ENCODE peak calls at places on chromosomes 5 and 9, in four cellular contexts. One of them, this sample, is unnamed.

GRCh38 chr5:116559673-116560164 is 14.9 kb downstream of the SEMA6A start:
- DNase-seq in activated T-cell treated with anti-CD3 and anti-CD28 coated beads, Interleukin-2, amount 50 U/mL, for 1 hour: no peak
- DNase-seq in HAP-1: no peak
- DNase-seq in A172: no peak
- DNase-seq in this sample: no peak

GRCh38 chr9:11966804-11967203 is 726.4 kb upstream of the TYRP1 start:
- DNase-seq in activated T-cell treated with anti-CD3 and anti-CD28 coated beads, Interleukin-2, amount 50 U/mL, for 1 hour: no peak
- DNase-seq in HAP-1: no peak
- DNase-seq in A172: no peak
- DNase-seq in this sample: no peak

GRCh38 chr9:120642129-120642528 is 62.2 kb upstream of the CDK5RAP2 start:
- DNase-seq in activated T-cell treated with anti-CD3 and anti-CD28 coated beads, Interleukin-2, amount 50 U/mL, for 1 hour: no peak
- DNase-seq in HAP-1: no peak
- DNase-seq in A172: peak
- DNase-seq in this sample: peak

GRCh38 chr9:10690546-10690945 is 77.7 kb upstream of the PTPRD start:
- DNase-seq in activated T-cell treated with anti-CD3 and anti-CD28 coated beads, Interleukin-2, amount 50 U/mL, for 1 hour: no peak
- DNase-seq in HAP-1: no peak
- DNase-seq in A172: no peak
- DNase-seq in this sample: no peak

GRCh38 chr5:69485471-69485870 is 7.1 kb upstream of the OCLN start:
- DNase-seq in activated T-cell treated with anti-CD3 and anti-CD28 coated beads, Interleukin-2, amount 50 U/mL, for 1 hour: no peak
- DNase-seq in HAP-1: no peak
- DNase-seq in A172: no peak
- DNase-seq in this sample: no peak

GRCh38 chr9:120715331-120715924 is 1.2 kb upstream of the MEGF9 start:
- DNase-seq in activated T-cell treated with anti-CD3 and anti-CD28 coated beads, Interleukin-2, amount 50 U/mL, for 1 hour: no peak
- DNase-seq in HAP-1: peak
- DNase-seq in A172: peak
- DNase-seq in this sample: peak

GRCh38 chr5:39578887-39579497 is 154.2 kb upstream of the DAB2 start:
- DNase-seq in activated T-cell treated with anti-CD3 and anti-CD28 coated beads, Interleukin-2, amount 50 U/mL, for 1 hour: no peak
- DNase-seq in HAP-1: no peak
- DNase-seq in A172: no peak
- DNase-seq in this sample: peak

GRCh38 chr9:109381011-109381729 is 60.3 kb upstream of the EPB41L4B start:
- DNase-seq in activated T-cell treated with anti-CD3 and anti-CD28 coated beads, Interleukin-2, amount 50 U/mL, for 1 hour: no peak
- DNase-seq in HAP-1: no peak
- DNase-seq in A172: peak
- DNase-seq in this sample: peak

GRCh38 chr9:86821011-86821845 is 126.1 kb downstream of the GAS1 start:
- DNase-seq in activated T-cell treated with anti-CD3 and anti-CD28 coated beads, Interleukin-2, amount 50 U/mL, for 1 hour: no peak
- DNase-seq in HAP-1: no peak
- DNase-seq in A172: no peak
- DNase-seq in this sample: peak

GRCh38 chr9:86321373-86321772 is 32.8 kb downstream of the TUT7 start:
- DNase-seq in activated T-cell treated with anti-CD3 and anti-CD28 coated beads, Interleukin-2, amount 50 U/mL, for 1 hour: no peak
- DNase-seq in HAP-1: no peak
- DNase-seq in A172: peak
- DNase-seq in this sample: peak

GRCh38 chr9:106324071-106324470 is 538.9 kb upstream of the ZNF462 start:
- DNase-seq in activated T-cell treated with anti-CD3 and anti-CD28 coated beads, Interleukin-2, amount 50 U/mL, for 1 hour: no peak
- DNase-seq in HAP-1: peak
- DNase-seq in A172: no peak
- DNase-seq in this sample: no peak

GRCh38 chr9:71680189-71680983 is 87.9 kb downstream of the CEMIP2 start:
- DNase-seq in activated T-cell treated with anti-CD3 and anti-CD28 coated beads, Interleukin-2, amount 50 U/mL, for 1 hour: no peak
- DNase-seq in HAP-1: no peak
- DNase-seq in A172: peak
- DNase-seq in this sample: peak

GRCh38 chr9:109113239-109113638 is 6.5 kb downstream of the TMEM245 start:
- DNase-seq in activated T-cell treated with anti-CD3 and anti-CD28 coated beads, Interleukin-2, amount 50 U/mL, for 1 hour: no peak
- DNase-seq in HAP-1: no peak
- DNase-seq in A172: no peak
- DNase-seq in this sample: no peak

GRCh38 chr9:134809296-134809695 is 71.3 kb upstream of the FCN2 start:
- DNase-seq in activated T-cell treated with anti-CD3 and anti-CD28 coated beads, Interleukin-2, amount 50 U/mL, for 1 hour: no peak
- DNase-seq in HAP-1: no peak
- DNase-seq in A172: no peak
- DNase-seq in this sample: no peak

GRCh38 chr5:112390327-112390726 is 28.8 kb downstream of the EPB41L4A start:
- DNase-seq in activated T-cell treated with anti-CD3 and anti-CD28 coated beads, Interleukin-2, amount 50 U/mL, for 1 hour: no peak
- DNase-seq in HAP-1: peak
- DNase-seq in A172: no peak
- DNase-seq in this sample: no peak

GRCh38 chr9:85431396-85432102 is 310.2 kb downstream of the AGTPBP1 start:
- DNase-seq in activated T-cell treated with anti-CD3 and anti-CD28 coated beads, Interleukin-2, amount 50 U/mL, for 1 hour: no peak
- DNase-seq in HAP-1: no peak
- DNase-seq in A172: no peak
- DNase-seq in this sample: no peak

GRCh38 chr5:134656690-134657089 is 8.1 kb downstream of the SEC24A start:
- DNase-seq in activated T-cell treated with anti-CD3 and anti-CD28 coated beads, Interleukin-2, amount 50 U/mL, for 1 hour: no peak
- DNase-seq in HAP-1: no peak
- DNase-seq in A172: no peak
- DNase-seq in this sample: peak

GRCh38 chr9:131567910-131568309 is 22.6 kb downstream of the PRRT1B start:
- DNase-seq in activated T-cell treated with anti-CD3 and anti-CD28 coated beads, Interleukin-2, amount 50 U/mL, for 1 hour: no peak
- DNase-seq in HAP-1: no peak
- DNase-seq in A172: no peak
- DNase-seq in this sample: no peak

GRCh38 chr9:134286513-134287245 is 39.6 kb upstream of the RXRA start:
- DNase-seq in activated T-cell treated with anti-CD3 and anti-CD28 coated beads, Interleukin-2, amount 50 U/mL, for 1 hour: no peak
- DNase-seq in HAP-1: no peak
- DNase-seq in A172: no peak
- DNase-seq in this sample: no peak

GRCh38 chr5:55675119-55675518 is 37.0 kb downstream of the SLC38A9 start:
- DNase-seq in activated T-cell treated with anti-CD3 and anti-CD28 coated beads, Interleukin-2, amount 50 U/mL, for 1 hour: no peak
- DNase-seq in HAP-1: no peak
- DNase-seq in A172: no peak
- DNase-seq in this sample: peak

GRCh38 chr9:22111871-22112247 is 102.8 kb upstream of the CDKN2B start:
- DNase-seq in activated T-cell treated with anti-CD3 and anti-CD28 coated beads, Interleukin-2, amount 50 U/mL, for 1 hour: no peak
- DNase-seq in HAP-1: no peak
- DNase-seq in A172: no peak
- DNase-seq in this sample: peak

GRCh38 chr5:129406440-129406839 is 53.7 kb upstream of the ADAMTS19 start:
- DNase-seq in activated T-cell treated with anti-CD3 and anti-CD28 coated beads, Interleukin-2, amount 50 U/mL, for 1 hour: no peak
- DNase-seq in HAP-1: no peak
- DNase-seq in A172: no peak
- DNase-seq in this sample: peak

GRCh38 chr5:34690301-34690700 is 34.2 kb downstream of the RAI14 start:
- DNase-seq in activated T-cell treated with anti-CD3 and anti-CD28 coated beads, Interleukin-2, amount 50 U/mL, for 1 hour: no peak
- DNase-seq in HAP-1: no peak
- DNase-seq in A172: no peak
- DNase-seq in this sample: no peak

GRCh38 chr9:22447607-22448305 is 1.1 kb downstream of the DMRTA1 start:
- DNase-seq in activated T-cell treated with anti-CD3 and anti-CD28 coated beads, Interleukin-2, amount 50 U/mL, for 1 hour: no peak
- DNase-seq in HAP-1: no peak
- DNase-seq in A172: no peak
- DNase-seq in this sample: no peak

GRCh38 chr5:173859315-173860038 is 28.7 kb upstream of the CPEB4 start:
- DNase-seq in activated T-cell treated with anti-CD3 and anti-CD28 coated beads, Interleukin-2, amount 50 U/mL, for 1 hour: no peak
- DNase-seq in HAP-1: no peak
- DNase-seq in A172: peak
- DNase-seq in this sample: no peak

GRCh38 chr9:37760416-37761165 is 7.0 kb downstream of the TRMT10B start:
- DNase-seq in activated T-cell treated with anti-CD3 and anti-CD28 coated beads, Interleukin-2, amount 50 U/mL, for 1 hour: no peak
- DNase-seq in HAP-1: no peak
- DNase-seq in A172: no peak
- DNase-seq in this sample: peak

GRCh38 chr5:140570058-140570457 is 5.4 kb downstream of the SLC35A4 start:
- DNase-seq in activated T-cell treated with anti-CD3 and anti-CD28 coated beads, Interleukin-2, amount 50 U/mL, for 1 hour: no peak
- DNase-seq in HAP-1: no peak
- DNase-seq in A172: no peak
- DNase-seq in this sample: no peak

This sample was measured in IMR-90.